ENCODE peak calls at places on chromosomes 4 and X, in eight cellular contexts. P is IMR-90; A is GM13977; F is K562; V is CD4-positive, alpha-beta T cell; U is transverse colon; Z is pancreas; O is breast epithelium. H is an unnamed sample.

GRCh38 chr4:132071815-132072214 is 1077.3 kb upstream of the PCDH10 start:
- DNase-seq in A (no peak), F (no peak), O (no peak), Z (no peak), U (no peak), P (peak), V (no peak), H (no peak)

GRCh38 chr4:110289601-110290100 is 91.2 kb upstream of the ELOVL6 start:
- DNase-seq in F (no peak), A (no peak), Z (no peak), O (no peak), V (no peak), U (no peak), P (no peak), H (no peak)

GRCh38 chrX:2220829-2221567 is 279.8 kb downstream of the DHRSX start:
- DNase-seq in O (no peak), U (no peak), P (no peak), A (peak), V (no peak), Z (no peak), F (no peak), H (no peak)

GRCh38 chr4:184369871-184370270 is 104.5 kb downstream of the IRF2 start:
- DNase-seq in U (no peak), P (no peak), Z (no peak), F (no peak), A (no peak), V (no peak), O (no peak), H (no peak)

GRCh38 chr4:48275247-48275646 is 5.6 kb upstream of the TEC start:
- DNase-seq in O (no peak), Z (no peak), A (peak), P (peak), F (peak), U (no peak), V (no peak), H (no peak)

GRCh38 chr4:152500798-152501434 is 35.0 kb downstream of the FBXW7 start:
- DNase-seq in A (no peak), V (no peak), Z (peak), F (peak), O (no peak), P (peak), U (peak), H (peak)

GRCh38 chr4:71472946-71473345 is 134.1 kb downstream of the SLC4A4 start:
- DNase-seq in Z (no peak), A (no peak), F (no peak), O (no peak), P (peak), U (no peak), V (no peak), H (no peak)

GRCh38 chr4:53714377-53715140 is 123.3 kb upstream of the LNX1 start:
- DNase-seq in O (no peak), V (no peak), Z (no peak), U (no peak), A (no peak), F (no peak), P (peak), H (no peak)

GRCh38 chrX:46863072-46863471 is 26.2 kb downstream of the RP2 start:
- DNase-seq in V (no peak), O (no peak), F (no peak), A (no peak), U (no peak), P (no peak), Z (no peak), H (no peak)

GRCh38 chr4:1711055-1711905 is 839 bp downstream of the SLBP start:
- DNase-seq in A (peak), O (no peak), U (peak), F (peak), Z (peak), V (no peak), P (peak), H (no peak)

GRCh38 chr4:122793811-122794210 is 32.8 kb upstream of the FGF2 start:
- DNase-seq in V (no peak), A (no peak), O (no peak), U (no peak), P (no peak), Z (no peak), F (no peak), H (no peak)

GRCh38 chr4:1472911-1473518 is 66.8 kb upstream of the NKX1-1 start:
- DNase-seq in O (peak), F (no peak), P (no peak), Z (no peak), U (no peak), V (no peak), A (no peak), H (no peak)

GRCh38 chr4:87430038-87430437 is 7.7 kb downstream of the NUDT9 start:
- DNase-seq in Z (no peak), O (no peak), P (no peak), A (no peak), V (no peak), F (no peak), U (no peak), H (no peak)

GRCh38 chrX:138485767-138486166 is 225.8 kb downstream of the FGF13 start:
- DNase-seq in O (no peak), F (no peak), V (no peak), U (no peak), P (no peak), Z (no peak), A (no peak), H (no peak)

GRCh38 chrX:103556941-103557340 is 28.4 kb upstream of the TCEAL4 start:
- DNase-seq in A (no peak), O (no peak), P (no peak), V (no peak), Z (no peak), F (no peak), U (no peak), H (no peak)

GRCh38 chrX:68947882-68948605 is 119.2 kb downstream of the EFNB1 start:
- DNase-seq in O (no peak), F (no peak), V (no peak), A (peak), P (no peak), Z (no peak), U (no peak), H (no peak)

GRCh38 chrX:125436855-125437254 is 117.2 kb downstream of the TEX13C start:
- DNase-seq in Z (no peak), P (no peak), A (no peak), U (no peak), V (no peak), F (peak), O (no peak), H (no peak)

GRCh38 chr4:186726150-186726439 is 2.4 kb upstream of the FAT1 start:
- DNase-seq in U (no peak), P (no peak), F (no peak), O (no peak), A (no peak), V (no peak), Z (no peak), H (no peak)

GRCh38 chrX:123959281-123960063 is 2.0 kb upstream of the STAG2 start:
- DNase-seq in P (no peak), Z (peak), O (peak), A (peak), V (no peak), F (peak), U (peak), H (peak)

GRCh38 chr4:126784966-126785580 is 847.7 kb upstream of the INTU start:
- DNase-seq in F (no peak), A (no peak), U (no peak), Z (no peak), P (peak), V (no peak), O (no peak), H (no peak)

GRCh38 chrX:134183665-134184064 is 53.3 kb upstream of the CCDC160 start:
- DNase-seq in V (no peak), O (no peak), A (no peak), U (no peak), P (no peak), Z (no peak), F (no peak), H (no peak)

GRCh38 chr4:151605215-151605614 is 155.6 kb downstream of the GATB start:
- DNase-seq in F (no peak), O (no peak), A (no peak), V (no peak), U (no peak), Z (no peak), P (no peak), H (no peak)

GRCh38 chr4:71333960-71334951 is 4.6 kb upstream of the SLC4A4 start:
- DNase-seq in Z (peak), A (no peak), F (no peak), V (no peak), O (no peak), P (peak), U (no peak), H (no peak)

GRCh38 chr4:126890994-126891393 is 741.8 kb upstream of the INTU start:
- DNase-seq in P (peak), V (no peak), O (no peak), U (no peak), Z (no peak), A (no peak), F (no peak), H (no peak)

GRCh38 chr4:89303177-89303576 is 4.4 kb downstream of the GPRIN3 start:
- DNase-seq in F (no peak), A (no peak), U (peak), O (no peak), V (peak), Z (no peak), P (no peak), H (no peak)

GRCh38 chr4:174118171-174118570 is 165.3 kb downstream of the FBXO8 start:
- DNase-seq in A (no peak), P (no peak), U (no peak), F (peak), O (no peak), Z (no peak), V (no peak), H (no peak)

GRCh38 chr4:155377281-155377680 is 516 bp upstream of the MAP9 start:
- DNase-seq in Z (no peak), A (no peak), V (no peak), P (peak), U (no peak), O (no peak), F (no peak), H (no peak)

GRCh38 chr4:34953145-34953799 is 1291.0 kb downstream of the ARAP2 start:
- DNase-seq in O (no peak), U (no peak), P (no peak), A (no peak), F (no peak), V (no peak), Z (no peak), H (no peak)

GRCh38 chr4:113447695-113448265 is 313.8 kb downstream of the CAMK2D start:
- DNase-seq in A (no peak), U (no peak), V (no peak), O (no peak), Z (peak), F (no peak), P (no peak), H (no peak)

GRCh38 chrX:3712870-3713224 is 602 bp downstream of the PRKX start:
- DNase-seq in O (no peak), A (no peak), P (no peak), U (peak), Z (peak), F (peak), V (no peak), H (no peak)

GRCh38 chr4:21184788-21185187 is 484.5 kb downstream of the PACRGL start:
- DNase-seq in V (no peak), P (no peak), A (no peak), O (no peak), U (no peak), F (no peak), Z (no peak), H (no peak)

GRCh38 chr4:21177092-21177491 is 476.8 kb downstream of the PACRGL start:
- DNase-seq in O (no peak), V (no peak), F (no peak), A (no peak), U (no peak), Z (no peak), P (no peak), H (no peak)

DNA sequence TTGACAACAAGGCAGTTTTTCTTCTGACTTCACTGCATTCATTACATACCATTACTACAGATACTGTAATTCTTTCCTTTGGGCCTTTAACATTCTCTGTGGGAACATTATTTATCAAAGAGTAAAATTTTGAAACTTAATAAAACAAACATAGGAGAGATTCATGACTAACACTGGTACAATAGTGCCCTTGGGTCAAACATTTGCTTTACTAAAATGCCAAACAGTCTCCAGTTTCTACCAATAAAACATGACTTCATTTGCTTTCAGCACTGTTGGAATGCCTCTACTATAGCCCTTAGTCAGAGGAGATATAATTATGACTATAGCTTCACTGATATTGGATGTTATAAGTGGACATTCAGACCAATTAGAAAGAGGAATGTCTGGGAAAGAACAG is 481.5 kb downstream of the PACRGL start:
- DNase-seq in U (no peak), A (no peak), V (no peak), O (no peak), P (no peak), F (no peak), Z (no peak), H (no peak)
- TF ChIP-seq CTCF in U (no peak), A (no peak), V (no peak), O (no peak), P (no peak), F (no peak), Z (no peak), H (no peak)

GRCh38 chr4:42083816-42084215 is 68.6 kb downstream of the BEND4 start:
- DNase-seq in V (no peak), A (no peak), P (peak), F (no peak), O (no peak), U (no peak), Z (no peak), H (no peak)
- TF ChIP-seq CTCF in V (no peak), A (no peak), P (no peak), F (no peak), O (no peak), U (no peak), Z (no peak), H (no peak)

GRCh38 chr4:38166082-38166481 is 205.9 kb downstream of the PTTG2 start:
- DNase-seq in Z (no peak), P (no peak), F (no peak), O (no peak), V (no peak), A (no peak), U (no peak), H (no peak)
- TF ChIP-seq CTCF in Z (no peak), P (no peak), F (no peak), O (no peak), V (no peak), A (peak), U (no peak), H (no peak)

GRCh38 chrX:70774223-70774622 is 134.3 kb downstream of the TEX11 start:
- DNase-seq in P (no peak), F (no peak), Z (no peak), U (no peak), V (no peak), O (no peak), A (no peak), H (no peak)

GRCh38 chrX:70769659-70770232 is 138.8 kb downstream of the TEX11 start:
- DNase-seq in U (no peak), O (no peak), V (no peak), P (peak), Z (no peak), A (peak), F (no peak), H (no peak)
- TF ChIP-seq CTCF in U (peak), O (no peak), V (peak), P (peak), Z (peak), A (peak), F (peak), H (peak)

DNA sequence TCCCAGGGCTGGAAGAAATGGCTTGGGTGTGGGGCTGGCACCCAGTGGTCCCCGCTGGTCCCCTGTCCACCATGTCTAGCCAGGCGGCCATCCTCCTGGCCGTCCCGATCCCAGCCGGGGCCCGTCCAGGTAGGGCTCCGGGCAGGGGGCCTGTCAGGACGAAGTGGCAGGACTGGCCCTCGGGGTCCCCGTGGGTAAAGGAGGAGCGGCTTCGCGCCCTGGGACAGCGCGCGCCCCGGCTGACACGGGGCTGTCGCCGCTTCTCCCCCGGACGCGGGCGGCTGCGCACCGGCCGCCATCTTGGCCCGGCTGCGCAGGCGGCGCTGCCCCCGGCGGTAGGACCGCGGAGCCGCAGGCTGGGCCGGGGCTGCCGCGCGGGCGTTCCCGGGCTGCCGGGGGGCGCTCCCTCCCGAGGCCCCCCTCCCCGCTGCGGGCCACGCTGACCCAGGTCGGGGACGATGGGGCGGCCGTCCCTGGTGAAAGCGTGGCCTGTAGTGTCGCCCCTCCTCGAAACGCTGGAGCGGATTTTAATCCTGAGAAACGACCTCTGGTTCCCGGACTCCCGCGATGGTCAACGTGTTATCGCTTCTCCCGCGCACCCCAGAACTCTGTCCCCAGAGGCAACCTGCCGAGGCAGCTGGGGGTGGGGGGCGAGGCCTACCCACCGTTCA is 60.4 kb upstream of the BCOR start:
- DNase-seq in O (no peak), F (no peak), A (peak), P (peak), Z (no peak), V (peak), U (no peak), H (peak)
- TF ChIP-seq CTCF in O (peak), F (no peak), A (peak), P (peak), Z (no peak), V (no peak), U (no peak), H (peak)

GRCh38 chr4:94332983-94333590 is 9.5 kb downstream of the HPGDS start:
- DNase-seq in Z (no peak), P (no peak), V (no peak), O (no peak), F (peak), U (no peak), A (no peak), H (no peak)
- TF ChIP-seq CTCF in Z (no peak), P (peak), V (no peak), O (no peak), F (peak), U (no peak), A (no peak), H (no peak)

GRCh38 chr4:176443117-176443516 is 123.4 kb downstream of the SPCS3 start:
- DNase-seq in Z (no peak), O (no peak), F (no peak), U (no peak), V (no peak), A (no peak), P (peak), H (no peak)

GRCh38 chr4:176444741-176445140 is 125.0 kb downstream of the SPCS3 start:
- DNase-seq in A (no peak), P (peak), U (no peak), Z (no peak), F (no peak), O (no peak), V (no peak), H (no peak)

GRCh38 chr4:176439611-176440010 is 119.8 kb downstream of the SPCS3 start:
- DNase-seq in U (no peak), P (no peak), V (no peak), O (no peak), Z (no peak), A (no peak), F (no peak), H (no peak)

GRCh38 chr4:176441594-176441993 is 121.8 kb downstream of the SPCS3 start:
- DNase-seq in F (no peak), O (no peak), P (no peak), A (no peak), Z (no peak), V (no peak), U (no peak), H (no peak)

GRCh38 chr4:176443646-176444409 is 124.1 kb downstream of the SPCS3 start:
- DNase-seq in F (no peak), P (no peak), Z (no peak), A (no peak), U (no peak), O (no peak), V (no peak), H (no peak)
- TF ChIP-seq CTCF in F (no peak), P (no peak), Z (no peak), A (no peak), U (no peak), O (no peak), V (no peak), H (no peak)

DNA sequence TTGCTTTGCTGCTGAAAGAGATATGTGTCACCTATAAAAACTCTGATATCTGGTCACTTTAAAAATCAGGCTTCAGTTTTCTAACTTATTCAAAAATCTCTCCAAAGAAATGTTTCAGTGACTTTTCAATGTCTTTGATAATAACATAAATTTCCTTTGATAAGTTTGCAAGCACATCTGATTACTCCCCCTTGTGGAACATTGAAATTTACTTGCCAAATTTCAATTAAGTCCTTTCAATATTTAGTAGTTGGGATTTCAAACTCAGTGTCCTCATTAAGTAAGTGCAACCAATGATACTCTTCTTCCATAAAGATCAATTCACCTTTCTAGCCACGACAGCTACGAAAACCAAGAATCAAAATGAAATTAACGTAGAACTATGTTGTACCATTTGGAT is 151.3 kb upstream of the FAM47C start:
- DNase-seq in Z (no peak), U (no peak), F (no peak), V (no peak), O (no peak), P (peak), A (no peak), H (no peak)
- TF ChIP-seq CTCF in Z (no peak), U (no peak), F (no peak), V (no peak), O (no peak), P (peak), A (no peak), H (peak)

H was measured in neural crest cell.